ENCODE peak calls at places on chromosomes 1 and 21, in five cellular contexts. G is GM23338, A is A549, O is K562, Q is HepG2. N is an unnamed sample.

GRCh38 chr1:214281030-214281901 is at the start of gene SMYD2:
- DNase-seq in A (peak; percentile 53), G (peak; percentile 83), O (peak; percentile 89), Q (peak; percentile 56), N (no peak)

GRCh38 chr1:18091660-18092446 is 15.7 kb upstream of the IGSF21 start:
- DNase-seq in Q (no peak), G (no peak), A (no peak), O (no peak), N (no peak)

GRCh38 chr1:46084553-46085448 is 47.6 kb downstream of the PIK3R3 start:
- DNase-seq in Q (no peak), G (no peak), O (no peak), A (no peak), N (no peak)

GRCh38 chr21:38263493-38263892 is 6.7 kb downstream of the KCNJ15 start:
- DNase-seq in A (no peak), G (no peak), Q (no peak), O (no peak), N (no peak)

GRCh38 chr1:6572653-6573383 is 7.0 kb upstream of the ZBTB48 start:
- DNase-seq in O (no peak), G (no peak), A (no peak), Q (peak; percentile 78), N (no peak)

GRCh38 chr1:5728956-5729355 is 263.3 kb downstream of the NPHP4 start:
- DNase-seq in G (no peak), O (no peak), Q (no peak), A (no peak), N (no peak)

GRCh38 chr1:175591083-175591743 is 152.2 kb downstream of the TNR start:
- DNase-seq in O (peak; percentile 54), Q (no peak), G (no peak), A (no peak), N (no peak)

GRCh38 chr1:50796277-50796676 is 163.8 kb downstream of the FAF1 start:
- DNase-seq in O (no peak), G (no peak), Q (no peak), A (no peak), N (no peak)

GRCh38 chr1:149931212-149931805 is 3.7 kb upstream of the SF3B4 start:
- DNase-seq in Q (no peak), O (no peak), A (no peak), G (no peak), N (no peak)

GRCh38 chr1:92804721-92805169 is 19.8 kb upstream of the EVI5 start:
- DNase-seq in Q (peak; percentile 41), A (peak; percentile 58), O (peak; percentile 92), G (peak; percentile 91), N (no peak)

GRCh38 chr1:236890152-236891056 is 95.3 kb downstream of the MTR start:
- DNase-seq in A (no peak), G (no peak), Q (no peak), O (no peak), N (no peak)

GRCh38 chr1:228393811-228394570 is 12.6 kb downstream of the TRIM11 start:
- DNase-seq in G (no peak), Q (no peak), O (no peak), A (no peak), N (no peak)

GRCh38 chr1:51969038-51969705 is 21.3 kb downstream of the RAB3B start:
- DNase-seq in G (no peak), A (peak; percentile 66), Q (peak; percentile 92), O (no peak), N (no peak)

GRCh38 chr1:2175681-2176454 is 18.7 kb downstream of the FAAP20 start:
- DNase-seq in O (peak; percentile 87), G (no peak), Q (no peak), A (no peak), N (no peak)

DNA sequence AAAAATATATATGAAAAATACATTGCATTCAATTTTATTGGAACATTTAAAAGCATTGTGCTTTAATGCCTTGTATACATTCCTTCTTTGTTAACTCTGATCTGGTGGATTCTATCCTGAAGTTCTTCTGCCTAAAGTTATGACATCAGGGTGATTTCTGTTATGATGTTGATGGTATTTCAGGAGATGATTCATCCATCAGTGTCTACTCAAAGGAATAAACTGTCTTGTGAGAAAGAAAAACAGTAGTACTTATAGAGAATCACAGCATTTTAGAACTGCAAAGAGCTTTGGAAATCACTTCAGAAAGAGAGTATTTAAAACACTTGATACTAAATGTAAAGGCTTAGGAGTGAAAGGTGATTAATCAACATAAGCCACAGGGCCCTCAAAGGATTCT is 155.7 kb downstream of the PTPRC start:
- DNase-seq in Q (no peak), A (no peak), G (no peak), O (no peak), N (no peak)
- TF ChIP-seq JUNB in Q (no peak), A (no peak), G (no peak), O (no peak), N (peak; percentile 40)

DNA sequence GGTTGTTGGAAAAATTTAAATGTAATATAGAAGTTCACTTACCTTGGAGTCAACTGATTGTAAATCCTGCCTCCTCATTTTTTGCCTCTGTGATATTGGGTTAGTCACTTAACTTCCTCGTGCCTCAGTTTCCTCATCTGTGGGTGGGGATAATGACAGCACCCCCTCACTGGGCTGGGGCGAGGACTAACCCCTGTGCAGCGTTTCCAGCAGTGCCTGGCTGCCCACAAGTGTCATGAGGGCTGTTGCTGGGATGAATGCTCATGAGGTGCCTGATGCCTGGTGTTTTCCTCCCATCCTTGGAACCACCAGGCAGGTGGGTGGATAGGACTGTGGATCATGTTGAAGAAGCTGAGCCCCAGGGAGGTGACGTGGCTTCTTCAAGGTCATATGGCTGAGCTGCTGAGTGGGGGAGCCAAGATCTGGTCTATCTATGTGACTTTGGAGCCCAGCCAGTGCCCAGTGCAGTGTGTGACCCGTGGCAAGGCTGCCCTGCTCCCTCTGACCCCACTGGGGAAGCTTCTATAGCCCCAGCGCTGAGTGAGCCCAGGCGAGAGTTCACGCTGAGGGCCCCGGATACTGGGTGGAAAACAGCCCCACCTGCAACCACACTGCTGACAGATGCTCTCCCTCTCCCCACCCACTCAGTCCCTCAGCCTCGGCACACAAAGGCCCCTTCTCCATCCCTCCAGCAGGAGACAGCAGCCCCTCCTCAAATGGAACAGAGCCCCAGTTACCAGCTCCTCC is 446.0 kb downstream of the PTPRU start:
- DNase-seq in O (no peak), A (no peak), G (no peak), Q (no peak), N (no peak)
- TF ChIP-seq JUNB in O (no peak), A (no peak), G (no peak), Q (no peak), N (no peak)

GRCh38 chr1:54407957-54408700 is 1.9 kb upstream of the SSBP3 start:
- DNase-seq in A (peak; percentile 67), Q (no peak), O (peak; percentile 89), G (peak; percentile 65), N (no peak)
- TF ChIP-seq JUNB in A (peak; percentile 47), Q (no peak), O (peak; percentile 41), G (no peak), N (no peak)

DNA sequence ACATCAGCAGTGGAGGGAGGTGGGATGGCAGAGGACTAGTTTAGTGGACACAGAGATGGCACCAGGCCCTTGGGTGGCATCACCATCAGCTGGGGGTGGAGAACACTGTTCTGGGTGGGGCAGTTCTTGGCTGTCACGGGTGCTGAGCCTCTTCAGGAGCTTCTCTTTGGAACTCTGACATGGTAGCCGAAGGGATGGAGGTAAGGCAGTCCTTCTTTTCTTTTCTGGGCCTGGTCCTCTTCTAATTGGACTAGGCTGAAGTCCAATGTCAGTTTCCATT is 8.3 kb upstream of the MEF2D start:
- DNase-seq in A (no peak), Q (no peak), O (no peak), G (no peak), N (no peak)
- TF ChIP-seq JUNB in A (no peak), Q (no peak), O (no peak), G (no peak), N (no peak)